ENCODE peak calls at places on chromosome 2, in eight cellular contexts. J is stimulated activated CD4-positive, alpha-beta T cell treated with anti-CD3 and anti-CD28 coated beads, TNF-alpha, amount 100 ng/mL, for 4 hours; E is stimulated activated CD8-positive, alpha-beta memory T cell treated with anti-CD3 and anti-CD28 coated beads, Interleukin-15, amount 100 ng/mL, for 24 hours; T is CD4-positive, alpha-beta T cell; Q is GM03348; I is glutamatergic neuron; C is fibroblast of the aortic adventitia; Z is endothelial cell. R is an unnamed sample.

GRCh38 chr2:58479557-58480120 is 238.5 kb upstream of the FANCL start:
- DNase-seq in J (no peak), E (no peak), T (no peak), Q (no peak), I (no peak), C (no peak), Z (no peak), R (no peak)

GRCh38 chr2:237744613-237745249 is 53.8 kb upstream of the RBM44 start:
- DNase-seq in J (peak), E (peak), T (peak), Q (peak), I (peak), C (peak), Z (peak), R (peak)

GRCh38 chr2:53941749-53942148 is 29.0 kb downstream of the PSME4 start:
- DNase-seq in J (no peak), E (no peak), T (no peak), Q (no peak), I (no peak), C (no peak), Z (no peak), R (no peak)

GRCh38 chr2:159904565-159905281 is 106.7 kb upstream of the CD302 start:
- DNase-seq in J (peak), E (peak), T (peak), Q (peak), I (peak), C (no peak), Z (peak), R (peak)

GRCh38 chr2:40101076-40101688 is 322.1 kb upstream of the THUMPD2 start:
- DNase-seq in J (no peak), E (no peak), T (no peak), Q (no peak), I (no peak), C (peak), Z (no peak), R (no peak)

GRCh38 chr2:15170068-15170775 is 390.9 kb downstream of the NBAS start:
- DNase-seq in J (no peak), E (no peak), T (no peak), Q (peak), I (no peak), C (peak), Z (peak), R (no peak)

GRCh38 chr2:127614731-127615130 is 31.2 kb upstream of the GPR17 start:
- DNase-seq in J (no peak), E (no peak), T (no peak), Q (peak), I (no peak), C (no peak), Z (no peak), R (no peak)

GRCh38 chr2:3597567-3597966 is 2.7 kb downstream of the COLEC11 start:
- DNase-seq in J (no peak), E (no peak), T (no peak), Q (no peak), I (no peak), C (no peak), Z (no peak), R (no peak)

GRCh38 chr2:16035747-16036745 is 95.7 kb downstream of the MYCN start:
- DNase-seq in J (no peak), E (no peak), T (no peak), Q (no peak), I (no peak), C (no peak), Z (no peak), R (no peak)

GRCh38 chr2:41495050-41495449 is 552.8 kb upstream of the PKDCC start:
- DNase-seq in J (no peak), E (no peak), T (no peak), Q (no peak), I (peak), C (peak), Z (no peak), R (no peak)

GRCh38 chr2:144587306-144587705 is 67.4 kb upstream of the ZEB2 start:
- DNase-seq in J (no peak), E (no peak), T (no peak), Q (no peak), I (no peak), C (no peak), Z (no peak), R (no peak)

GRCh38 chr2:190119257-190119656 is 56.7 kb upstream of the MSTN start:
- DNase-seq in J (no peak), E (no peak), T (peak), Q (peak), I (peak), C (peak), Z (peak), R (peak)

GRCh38 chr2:36433311-36434217 is 78.0 kb downstream of the CRIM1 start:
- DNase-seq in J (no peak), E (no peak), T (no peak), Q (peak), I (no peak), C (peak), Z (no peak), R (peak)

GRCh38 chr2:85790499-85790898 is 36.7 kb downstream of the ATOH8 start:
- DNase-seq in J (no peak), E (no peak), T (no peak), Q (no peak), I (no peak), C (no peak), Z (no peak), R (no peak)

GRCh38 chr2:46503686-46504085 is 24.3 kb downstream of the TMEM247 start:
- DNase-seq in J (no peak), E (no peak), T (no peak), Q (no peak), I (no peak), C (no peak), Z (no peak), R (no peak)

GRCh38 chr2:1055014-1055595 is 104.5 kb downstream of the SNTG2 start:
- DNase-seq in J (no peak), E (no peak), T (no peak), Q (peak), I (peak), C (peak), Z (no peak), R (no peak)

GRCh38 chr2:204849887-204850286 is 304.6 kb downstream of the PARD3B start:
- DNase-seq in J (no peak), E (no peak), T (no peak), Q (no peak), I (no peak), C (no peak), Z (no peak), R (no peak)